ENCODE peak calls at places on chromosomes 7 and 10, in six cellular contexts. One of them, this sample, is unnamed.

GRCh38 chr10:28734940-28735759 is 57.8 kb downstream of the BAMBI start:
- DNase-seq in GF-D8: no peak
- DNase-seq in M059J: peak; percentile 78
- DNase-seq in stimulated activated CD4-positive, alpha-beta T cell treated with anti-CD3 and anti-CD28 coated beads, TNF-alpha, amount 100 ng/mL, for 24 hours: no peak
- DNase-seq in nucleus accumbens: no peak
- DNase-seq in ureter: no peak
- DNase-seq in this sample: no peak

GRCh38 chr7:116671681-116672595 is at the start of gene MET:
- DNase-seq in M059J: peak; percentile 92
- DNase-seq in GF-D8: no peak
- DNase-seq in stimulated activated CD4-positive, alpha-beta T cell treated with anti-CD3 and anti-CD28 coated beads, TNF-alpha, amount 100 ng/mL, for 24 hours: peak; percentile 54
- DNase-seq in ureter: peak; percentile 81
- DNase-seq in nucleus accumbens: peak; percentile 33
- DNase-seq in this sample: peak; percentile 42

GRCh38 chr10:8691498-8692017 is 637.1 kb downstream of the GATA3 start:
- DNase-seq in stimulated activated CD4-positive, alpha-beta T cell treated with anti-CD3 and anti-CD28 coated beads, TNF-alpha, amount 100 ng/mL, for 24 hours: no peak
- DNase-seq in ureter: no peak
- DNase-seq in GF-D8: no peak
- DNase-seq in nucleus accumbens: no peak
- DNase-seq in M059J: no peak
- DNase-seq in this sample: no peak

GRCh38 chr10:12690525-12691139 is 310.9 kb downstream of the CCDC3 start:
- DNase-seq in ureter: no peak
- DNase-seq in stimulated activated CD4-positive, alpha-beta T cell treated with anti-CD3 and anti-CD28 coated beads, TNF-alpha, amount 100 ng/mL, for 24 hours: no peak
- DNase-seq in nucleus accumbens: no peak
- DNase-seq in M059J: no peak
- DNase-seq in GF-D8: no peak
- DNase-seq in this sample: no peak

GRCh38 chr10:95374597-95375209 is 83.9 kb upstream of the PDLIM1 start:
- DNase-seq in ureter: peak; percentile 82
- DNase-seq in stimulated activated CD4-positive, alpha-beta T cell treated with anti-CD3 and anti-CD28 coated beads, TNF-alpha, amount 100 ng/mL, for 24 hours: peak; percentile 58
- DNase-seq in nucleus accumbens: peak; percentile 67
- DNase-seq in M059J: peak; percentile 76
- DNase-seq in GF-D8: peak; percentile 17
- DNase-seq in this sample: peak; percentile 89

GRCh38 chr7:26376208-26376917 is 84.7 kb downstream of the SNX10 start:
- DNase-seq in stimulated activated CD4-positive, alpha-beta T cell treated with anti-CD3 and anti-CD28 coated beads, TNF-alpha, amount 100 ng/mL, for 24 hours: peak; percentile 42
- DNase-seq in M059J: peak; percentile 32
- DNase-seq in GF-D8: peak; percentile 56
- DNase-seq in nucleus accumbens: no peak
- DNase-seq in ureter: no peak
- DNase-seq in this sample: peak; percentile 71

GRCh38 chr10:70589762-70590662 is 12.5 kb downstream of the PRF1 start:
- DNase-seq in nucleus accumbens: no peak
- DNase-seq in GF-D8: no peak
- DNase-seq in stimulated activated CD4-positive, alpha-beta T cell treated with anti-CD3 and anti-CD28 coated beads, TNF-alpha, amount 100 ng/mL, for 24 hours: no peak
- DNase-seq in ureter: no peak
- DNase-seq in M059J: no peak
- DNase-seq in this sample: no peak

GRCh38 chr7:143381427-143382125 is 431 bp downstream of the ZYX start:
- DNase-seq in nucleus accumbens: no peak
- DNase-seq in M059J: peak; percentile 76
- DNase-seq in ureter: peak; percentile 82
- DNase-seq in stimulated activated CD4-positive, alpha-beta T cell treated with anti-CD3 and anti-CD28 coated beads, TNF-alpha, amount 100 ng/mL, for 24 hours: no peak
- DNase-seq in GF-D8: no peak
- DNase-seq in this sample: peak; percentile 26

GRCh38 chr7:36348256-36348655 is 41.4 kb upstream of the ANLN start:
- DNase-seq in ureter: no peak
- DNase-seq in stimulated activated CD4-positive, alpha-beta T cell treated with anti-CD3 and anti-CD28 coated beads, TNF-alpha, amount 100 ng/mL, for 24 hours: no peak
- DNase-seq in GF-D8: no peak
- DNase-seq in M059J: no peak
- DNase-seq in nucleus accumbens: no peak
- DNase-seq in this sample: no peak

GRCh38 chr7:74097937-74098614 is 14.5 kb downstream of the LIMK1 start:
- DNase-seq in stimulated activated CD4-positive, alpha-beta T cell treated with anti-CD3 and anti-CD28 coated beads, TNF-alpha, amount 100 ng/mL, for 24 hours: no peak
- DNase-seq in M059J: peak; percentile 99
- DNase-seq in nucleus accumbens: no peak
- DNase-seq in GF-D8: no peak
- DNase-seq in ureter: no peak
- DNase-seq in this sample: no peak

GRCh38 chr7:151248191-151249033 is at the start of gene SMARCD3:
- DNase-seq in ureter: no peak
- DNase-seq in M059J: peak; percentile 54
- DNase-seq in stimulated activated CD4-positive, alpha-beta T cell treated with anti-CD3 and anti-CD28 coated beads, TNF-alpha, amount 100 ng/mL, for 24 hours: no peak
- DNase-seq in GF-D8: no peak
- DNase-seq in nucleus accumbens: no peak
- DNase-seq in this sample: peak; percentile 65

This sample was measured in neural crest cell.